ENCODE peak calls at places on chromosomes 13 and 19, in seven cellular contexts. R, U, K, A, S, T and O are unnamed samples.

GRCh38 chr13:87954116-87954515 is 282.9 kb downstream of the SLITRK5 start:
- DNase-seq in U (no peak), T (peak; percentile 60), K (no peak), A (no peak), R (no peak), S (no peak), O (no peak)

GRCh38 chr13:44326961-44327360 is 46.7 kb upstream of the SERP2 start:
- DNase-seq in K (no peak), A (no peak), S (no peak), U (no peak), R (no peak), T (no peak), O (no peak)

GRCh38 chr13:99051768-99052455 is 74.0 kb upstream of the DOCK9 start:
- DNase-seq in S (no peak), T (no peak), A (no peak), R (no peak), U (no peak), K (no peak), O (no peak)

GRCh38 chr13:111204438-111205177 is 89.5 kb downstream of the ARHGEF7 start:
- DNase-seq in R (peak; percentile 70), A (peak; percentile 84), S (peak; percentile 76), T (peak; percentile 86), K (peak; percentile 39), U (no peak), O (no peak)

GRCh38 chr19:21474671-21475181 is 30.7 kb upstream of the ZNF429 start:
- DNase-seq in S (peak; percentile 71), R (peak; percentile 86), K (peak; percentile 93), A (peak; percentile 31), U (no peak), T (peak; percentile 47), O (peak; percentile 57)

GRCh38 chr13:99626461-99627082 is 125.3 kb downstream of the TM9SF2 start:
- DNase-seq in U (peak; percentile 56), R (peak; percentile 53), S (peak; percentile 64), A (peak; percentile 21), K (peak; percentile 14), T (peak; percentile 46), O (no peak)

GRCh38 chr19:6267552-6268381 is 12.0 kb downstream of the MLLT1 start:
- DNase-seq in K (no peak), A (peak; percentile 51), S (no peak), U (no peak), R (no peak), T (no peak), O (no peak)

GRCh38 chr19:33821871-33822270 is 25.2 kb downstream of the KCTD15 start:
- DNase-seq in U (no peak), K (no peak), A (no peak), R (no peak), T (no peak), S (peak; percentile 13), O (no peak)

GRCh38 chr19:13053761-13054604 is 48.7 kb downstream of the LYL1 start:
- DNase-seq in R (peak; percentile 65), S (peak; percentile 95), U (peak; percentile 86), A (peak; percentile 96), T (peak; percentile 99), K (peak; percentile 91), O (peak; percentile 97)

GRCh38 chr13:29436291-29436690 is 159.2 kb downstream of the SLC7A1 start:
- DNase-seq in A (peak; percentile 70), R (no peak), T (peak; percentile 56), S (peak; percentile 85), K (no peak), U (peak; percentile 44), O (no peak)

GRCh38 chr13:73200432-73200831 is 141.6 kb downstream of the KLF5 start:
- DNase-seq in A (peak; percentile 49), K (peak; percentile 36), U (no peak), T (peak; percentile 85), S (peak; percentile 49), R (no peak), O (no peak)

GRCh38 chr19:4379383-4380253 is 20.7 kb downstream of the SH3GL1 start:
- DNase-seq in A (peak; percentile 59), U (no peak), K (peak; percentile 93), T (peak; percentile 73), S (peak; percentile 89), R (peak; percentile 80), O (no peak)

GRCh38 chr13:44739120-44739519 is 163.0 kb upstream of the TSC22D1 start:
- DNase-seq in T (no peak), A (no peak), R (no peak), U (no peak), K (no peak), S (no peak), O (no peak)

GRCh38 chr13:51844862-51845573 is at the start of gene TMEM272:
- DNase-seq in A (peak; percentile 11), U (no peak), T (peak; percentile 45), S (peak; percentile 36), R (peak; percentile 55), K (peak; percentile 73), O (no peak)

GRCh38 chr13:100789968-100790367 is 115.4 kb upstream of the TMTC4 start:
- DNase-seq in T (no peak), K (no peak), S (peak; percentile 2), R (no peak), U (no peak), A (no peak), O (no peak)

GRCh38 chr19:12769689-12770088 is 5.7 kb downstream of the HOOK2 start:
- DNase-seq in A (no peak), U (no peak), R (peak; percentile 31), T (no peak), S (no peak), K (no peak), O (no peak)

GRCh38 chr13:33543631-33544030 is 258.1 kb upstream of the STARD13 start:
- DNase-seq in K (no peak), A (no peak), U (no peak), S (peak; percentile 23), R (no peak), T (peak; percentile 14), O (no peak)

GRCh38 chr13:35983206-35983605 is 148.0 kb downstream of the DCLK1 start:
- DNase-seq in T (no peak), S (no peak), K (no peak), R (no peak), A (no peak), U (no peak), O (no peak)

GRCh38 chr13:102631198-102631597 is 34.4 kb downstream of the TPP2 start:
- DNase-seq in K (no peak), T (no peak), S (no peak), R (no peak), U (no peak), A (no peak), O (no peak)

GRCh38 chr13:88000787-88001186 is 329.6 kb downstream of the SLITRK5 start:
- DNase-seq in U (no peak), A (no peak), T (no peak), S (no peak), R (no peak), K (no peak), O (no peak)

GRCh38 chr19:53536223-53536543 is 1.8 kb upstream of the ZNF331 start:
- DNase-seq in T (no peak), U (no peak), R (no peak), K (no peak), A (no peak), S (no peak), O (no peak)

GRCh38 chr19:56111601-56112312 is 9.3 kb downstream of the ZNF787 start:
- DNase-seq in A (no peak), S (no peak), U (no peak), T (no peak), K (peak; percentile 42), R (peak; percentile 81), O (peak; percentile 40)

GRCh38 chr13:102484329-102484728 is 82.5 kb upstream of the FGF14 start:
- DNase-seq in T (no peak), K (no peak), A (peak; percentile 4), U (no peak), R (no peak), S (peak; percentile 18), O (peak; percentile 14)

GRCh38 chr13:59991395-59991794 is 172.3 kb downstream of the DIAPH3 start:
- DNase-seq in T (no peak), K (no peak), R (no peak), U (no peak), S (no peak), A (no peak), O (no peak)

GRCh38 chr19:1672038-1672768 is 19.8 kb upstream of the TCF3 start:
- DNase-seq in S (peak; percentile 42), K (peak; percentile 45), R (peak; percentile 30), A (peak; percentile 30), T (peak; percentile 48), U (no peak), O (no peak)

GRCh38 chr13:113086031-113086750 is 19.4 kb upstream of the F7 start:
- DNase-seq in R (no peak), T (peak; percentile 5), S (no peak), A (peak; percentile 12), U (no peak), K (no peak), O (no peak)
- TF ChIP-seq CTCF in R (no peak), T (peak; percentile 16), S (peak; percentile 26), A (peak; percentile 43), U (peak; percentile 24), K (no peak), O (peak; percentile 13)

GRCh38 chr19:30691767-30692516 is 319.8 kb downstream of the ZNF536 start:
- DNase-seq in R (no peak), S (no peak), T (no peak), K (no peak), A (no peak), U (no peak), O (no peak)
- H3K4me3 ChIP-seq in R (no peak overlapping the region), S (no peak overlapping the region), T (no peak overlapping the region), K (no peak overlapping the region), A (no peak overlapping the region), U (no peak overlapping the region), O (peak overlapping the region; percentile 25)

GRCh38 chr13:112325142-112325808 is 50.9 kb upstream of the SPACA7 start:
- DNase-seq in T (no peak), R (no peak), K (no peak), A (no peak), S (no peak), U (no peak), O (no peak)

GRCh38 chr13:112325941-112326645 is 50.1 kb upstream of the SPACA7 start:
- DNase-seq in U (no peak), K (no peak), R (no peak), T (no peak), S (no peak), A (no peak), O (no peak)

GRCh38 chr13:112326821-112327370 is 49.3 kb upstream of the SPACA7 start:
- DNase-seq in A (no peak), S (no peak), R (no peak), T (no peak), U (no peak), K (no peak), O (no peak)

GRCh38 chr13:112322562-112322961 is 53.6 kb upstream of the SPACA7 start:
- DNase-seq in A (no peak), T (no peak), U (no peak), R (no peak), S (no peak), K (no peak), O (no peak)

GRCh38 chr13:112324121-112324520 is 52.0 kb upstream of the SPACA7 start:
- DNase-seq in R (no peak), A (no peak), K (no peak), T (no peak), U (no peak), S (no peak), O (no peak)
- TF ChIP-seq CTCF in R (no peak), A (no peak), K (no peak), T (no peak), U (no peak), S (no peak), O (no peak)

DNA sequence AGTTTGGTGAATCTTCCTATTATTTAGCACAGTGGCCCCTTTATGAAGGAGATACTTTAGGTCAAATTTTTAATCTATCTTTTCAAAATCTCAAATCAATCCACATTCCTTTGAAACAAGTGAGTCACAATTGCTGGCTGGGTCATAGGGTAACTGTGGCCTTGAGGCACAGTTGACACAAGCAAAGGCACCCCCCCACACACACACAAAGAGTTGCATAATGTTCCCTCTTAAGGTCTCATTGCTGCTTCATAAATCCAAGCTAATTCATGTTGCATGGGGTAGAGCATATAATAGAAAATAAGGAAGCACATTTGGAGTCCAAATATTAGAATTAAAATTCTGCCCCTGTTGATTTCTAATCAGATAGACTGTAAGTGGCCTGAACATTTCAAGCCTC is 171.5 kb downstream of the DLEU7 start:
- DNase-seq in U (no peak), S (peak; percentile 31), R (peak; percentile 95), A (no peak), K (peak; percentile 56), T (no peak), O (no peak)
- H3K4me3 ChIP-seq in U (no peak overlapping the region), S (no peak overlapping the region), R (no peak overlapping the region), A (no peak overlapping the region), K (no peak overlapping the region), T (no peak overlapping the region), O (no peak overlapping the region)